ENCODE peak calls at places on chromosome 12, in ten cellular contexts. O, I, R, X, C, H, K, Q, N and D are unnamed samples.
A peak's percentile ranks its signal among the peaks of the same experiment; 100 is the strongest.

GRCh38 chr12:1916396-1917171 is 1.9 kb downstream of the CACNA2D4 start:
- DNase-seq in H (no peak), O (no peak), K (no peak), X (no peak), I (peak; percentile 23), N (peak; percentile 80), C (no peak), Q (peak; percentile 48), R (peak; percentile 12), D (no peak)

GRCh38 chr12:11853126-11853525 is 203.7 kb downstream of the ETV6 start:
- DNase-seq in R (no peak), I (no peak), K (no peak), N (no peak), H (no peak), Q (no peak), O (no peak), X (no peak), C (no peak), D (no peak)

GRCh38 chr12:102702447-102703114 is 214.5 kb downstream of the PAH start:
- DNase-seq in X (peak; percentile 51), O (no peak), K (peak; percentile 66), N (no peak), Q (peak; percentile 28), R (peak; percentile 48), I (peak; percentile 71), H (peak; percentile 65), C (peak; percentile 24), D (peak; percentile 32)

GRCh38 chr12:132657004-132657727 is 30.0 kb downstream of the POLE start:
- DNase-seq in Q (no peak), N (no peak), H (no peak), C (no peak), O (no peak), R (no peak), I (peak; percentile 50), K (no peak), X (no peak), D (no peak)

GRCh38 chr12:47755655-47756562 is 2.8 kb downstream of the RAPGEF3 start:
- DNase-seq in O (no peak), Q (no peak), K (no peak), R (no peak), I (no peak), X (no peak), N (no peak), H (no peak), C (no peak), D (no peak)

GRCh38 chr12:109822951-109823411 is 10.2 kb downstream of the TRPV4 start:
- DNase-seq in K (no peak), I (no peak), R (no peak), Q (no peak), X (no peak), H (no peak), C (no peak), N (no peak), O (no peak), D (no peak)

GRCh38 chr12:15931590-15932053 is 20.5 kb downstream of the DERA start:
- DNase-seq in K (no peak), R (no peak), I (peak; percentile 46), X (no peak), N (no peak), H (no peak), C (no peak), Q (no peak), O (no peak), D (no peak)

GRCh38 chr12:64757778-64758177 is 1.4 kb downstream of the GNS start:
- DNase-seq in N (no peak), R (peak; percentile 18), Q (no peak), I (peak; percentile 28), C (no peak), X (no peak), K (no peak), O (no peak), H (no peak), D (no peak)

DNA sequence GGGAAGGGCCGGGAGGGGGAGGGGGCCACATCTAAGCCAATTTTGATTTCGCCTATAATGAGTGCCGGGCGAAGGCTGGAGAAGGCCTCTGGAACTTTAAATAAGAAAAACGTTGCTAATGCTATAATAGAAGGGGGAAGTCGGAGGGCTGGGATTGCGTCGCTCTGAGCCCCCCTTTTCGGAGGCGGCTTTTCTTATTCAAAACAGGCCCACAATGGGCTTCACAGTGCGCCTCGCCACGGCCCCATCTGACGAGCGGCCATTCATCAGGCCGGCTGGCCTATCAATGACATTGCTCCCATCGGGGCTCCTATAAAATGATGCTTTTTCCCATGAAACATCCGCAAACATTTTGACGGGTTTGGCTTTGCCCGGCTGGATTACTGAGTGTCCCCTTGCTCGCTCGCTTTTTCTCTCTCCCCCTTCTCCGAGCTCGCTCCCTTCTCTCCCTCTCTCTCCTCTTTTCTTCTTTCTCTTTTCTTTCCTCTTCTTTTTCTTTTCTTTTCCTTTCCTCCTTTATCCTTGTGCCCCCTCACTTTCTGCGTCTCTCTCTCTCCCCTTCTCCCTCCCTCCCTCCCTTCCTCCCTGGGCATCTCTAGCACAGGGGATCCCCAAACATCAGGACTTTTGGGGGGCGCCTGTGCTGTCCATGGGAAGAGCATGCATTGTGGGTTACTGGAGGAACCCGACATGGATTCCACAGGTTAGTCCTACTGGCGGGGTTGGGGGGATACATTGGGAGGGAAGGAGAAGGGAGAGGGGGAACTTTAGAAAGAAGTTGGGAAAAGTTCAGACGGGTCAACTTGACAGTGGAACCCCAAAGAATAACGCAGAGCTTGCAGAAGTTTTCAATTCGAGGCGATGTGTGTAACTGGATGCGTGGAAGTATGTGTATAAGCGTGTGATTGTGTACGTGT is at the start of gene RFX4:
- DNase-seq in H (no peak), O (no peak), X (no peak), C (no peak), N (no peak), Q (no peak), K (no peak), I (no peak), R (no peak), D (no peak)
- H3K4me3 ChIP-seq in H (peak within 1 kb of the TSS; percentile 36), O (peak within 1 kb of the TSS; percentile 61), X (peak within 1 kb of the TSS; percentile 40), C (peak within 1 kb of the TSS; percentile 24), N (peak within 1 kb of the TSS; percentile 61), Q (peak within 1 kb of the TSS; percentile 27), K (peak within 1 kb of the TSS; percentile 24), I (no peak within 1 kb of the TSS), R (peak within 1 kb of the TSS; percentile 53), D (peak within 1 kb of the TSS; percentile 20)

GRCh38 chr12:75561921-75562320 is 50.5 kb upstream of the KRR1 start:
- DNase-seq in N (no peak), Q (no peak), X (no peak), H (no peak), I (no peak), O (no peak), R (no peak), C (no peak), K (no peak), D (no peak)

GRCh38 chr12:75556306-75556899 is 45.0 kb upstream of the KRR1 start:
- DNase-seq in Q (no peak), X (no peak), N (no peak), I (no peak), O (no peak), K (no peak), H (peak; percentile 52), C (no peak), R (no peak), D (no peak)

GRCh38 chr12:75563351-75563750 is 51.9 kb upstream of the KRR1 start:
- DNase-seq in R (no peak), O (no peak), N (no peak), X (no peak), K (no peak), H (no peak), Q (no peak), I (no peak), C (no peak), D (no peak)

GRCh38 chr12:75558262-75558661 is 46.9 kb upstream of the KRR1 start:
- DNase-seq in X (no peak), K (no peak), H (no peak), C (no peak), R (no peak), N (no peak), I (no peak), Q (no peak), O (no peak), D (no peak)

DNA sequence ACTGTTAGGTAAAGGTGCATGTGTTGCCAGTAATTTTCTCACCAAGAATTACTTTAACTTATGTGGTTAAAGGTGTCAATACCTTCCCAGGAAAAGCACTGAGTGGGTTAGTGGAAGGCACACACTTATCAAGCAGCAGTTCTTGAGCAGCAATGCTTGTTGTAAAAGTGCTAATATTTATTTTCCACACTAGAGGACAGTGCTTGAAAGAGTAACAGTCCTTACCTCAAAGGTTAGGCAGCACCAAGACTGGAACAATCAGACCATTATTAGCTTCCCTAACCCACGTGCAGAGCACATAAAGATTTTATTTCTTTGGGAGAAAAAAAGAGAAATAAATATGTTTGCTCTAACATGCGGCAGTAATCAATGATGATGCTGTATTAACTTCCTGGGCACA is 48.8 kb upstream of the KRR1 start:
- DNase-seq in K (peak; percentile 17), X (no peak), N (no peak), R (peak; percentile 84), C (peak; percentile 53), I (peak; percentile 34), H (peak; percentile 81), Q (peak; percentile 20), O (no peak), D (peak; percentile 41)
- TF ChIP-seq CTCF in K (peak; percentile 47), X (no peak), N (peak; percentile 54), R (peak; percentile 61), C (peak; percentile 64), I (no peak), H (peak; percentile 45), Q (peak; percentile 59), O (peak; percentile 22), D (peak; percentile 45)

DNA sequence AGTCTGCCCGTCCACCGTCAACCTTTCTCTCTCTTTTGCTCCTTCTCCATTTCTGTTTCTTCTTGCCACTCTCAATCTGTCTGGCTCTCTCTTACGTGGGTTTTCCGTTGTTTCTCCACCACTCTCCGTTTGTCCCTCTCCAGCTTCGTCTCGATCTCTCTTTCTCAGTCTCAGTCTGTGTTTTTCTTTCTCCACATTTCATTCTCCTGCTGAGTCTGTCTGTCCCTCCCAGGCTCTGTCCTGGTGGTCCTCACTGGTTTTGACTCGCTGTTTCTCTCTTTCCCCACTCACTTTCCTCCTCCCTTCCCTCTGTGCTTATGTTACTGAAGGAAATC is 102.9 kb upstream of the MAP1LC3B2 start:
- DNase-seq in H (no peak), N (no peak), Q (no peak), C (no peak), R (no peak), X (no peak), I (no peak), O (no peak), K (peak; percentile 28), D (no peak)
- H3K4me3 ChIP-seq in H (peak overlapping the region; percentile 16), N (peak overlapping the region; percentile 24), Q (no peak overlapping the region), C (no peak overlapping the region), R (peak overlapping the region; percentile 36), X (peak overlapping the region; percentile 25), I (no peak overlapping the region), O (peak overlapping the region; percentile 43), K (peak overlapping the region; percentile 27), D (no peak overlapping the region)

DNA sequence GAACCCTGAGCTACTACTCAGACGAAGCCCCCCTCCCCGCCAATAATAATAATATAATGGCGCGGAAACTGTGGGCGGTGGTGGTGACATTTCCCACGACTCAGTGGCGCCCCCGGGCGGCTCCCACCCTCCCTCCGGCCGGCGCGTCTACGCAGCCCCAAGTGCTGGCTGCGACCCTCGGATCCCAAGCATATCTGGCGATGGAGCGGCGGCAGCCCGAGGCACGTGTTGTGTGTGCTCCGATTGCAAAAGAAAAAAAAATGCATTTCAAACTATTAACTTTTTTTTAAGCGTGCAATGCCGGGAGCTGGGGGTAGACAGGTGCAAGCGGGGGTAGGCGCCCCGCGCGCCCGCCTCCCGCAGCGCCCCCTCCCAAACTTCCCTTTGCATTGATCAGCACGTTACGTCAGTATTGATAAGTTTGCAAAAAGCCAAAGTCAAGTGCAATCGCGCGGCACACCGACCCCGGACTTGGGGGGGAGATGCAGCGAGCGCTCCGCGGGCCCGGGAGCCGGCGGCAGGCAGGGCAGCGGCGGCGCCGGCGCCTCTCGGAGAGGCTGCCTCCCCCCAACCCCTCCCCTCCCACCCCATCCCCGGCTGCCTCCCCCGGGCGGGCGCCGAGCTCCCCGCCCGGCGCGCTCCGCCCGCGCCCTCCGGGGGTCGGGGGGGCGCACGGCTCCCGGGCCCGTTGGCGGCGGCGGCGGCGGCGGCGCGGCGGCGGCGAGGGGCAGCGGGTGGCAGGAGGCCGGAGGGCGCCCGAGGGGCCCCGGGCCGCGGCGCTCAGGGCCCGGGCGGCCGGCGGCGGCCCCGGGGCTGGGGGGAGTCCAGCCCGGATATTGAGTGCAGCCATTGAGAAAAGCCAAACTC is 113.1 kb upstream of the MYL2 start:
- DNase-seq in I (peak; percentile 22), Q (peak; percentile 65), K (no peak), N (no peak), O (no peak), H (no peak), X (no peak), R (no peak), C (no peak), D (no peak)
- TF ChIP-seq CTCF in I (peak; percentile 35), Q (no peak), K (peak; percentile 30), N (peak; percentile 21), O (no peak), H (no peak), X (no peak), R (no peak), C (no peak), D (peak; percentile 9)